ENCODE peak calls at places on chromosomes 3 and 15, in eight cellular contexts. I, D, J, Y, A, C, V and M are unnamed samples.

GRCh38 chr3:128379768-128380167 is 86.9 kb downstream of the DNAJB8 start:
- DNase-seq in D (no peak), Y (no peak), J (no peak), C (no peak), V (no peak), I (no peak), A (no peak), M (no peak)

GRCh38 chr3:167851171-167851570 is 115.7 kb downstream of the SERPINI1 start:
- DNase-seq in A (no peak), C (peak), Y (no peak), J (no peak), D (no peak), I (no peak), V (no peak), M (no peak)

GRCh38 chr3:129605593-129606521 is 619 bp downstream of the PLXND1 start:
- DNase-seq in J (peak), A (peak), I (peak), V (peak), D (no peak), C (peak), Y (peak), M (peak)

GRCh38 chr3:13851091-13851849 is 28.6 kb downstream of the WNT7A start:
- DNase-seq in V (peak), J (no peak), Y (no peak), D (no peak), A (no peak), C (no peak), I (no peak), M (no peak)

GRCh38 chr15:99442268-99442897 is 123.4 kb upstream of the MEF2A start:
- DNase-seq in D (peak), A (no peak), Y (no peak), I (no peak), C (peak), V (peak), J (no peak), M (no peak)

GRCh38 chr3:156471431-156471830 is 83.5 kb downstream of the SSR3 start:
- DNase-seq in D (no peak), I (no peak), A (no peak), J (no peak), C (no peak), Y (no peak), V (peak), M (no peak)

GRCh38 chr3:117788086-117788485 is 1078.5 kb downstream of the TUSC7 start:
- DNase-seq in V (peak), Y (no peak), J (no peak), D (no peak), C (peak), A (no peak), I (no peak), M (no peak)

GRCh38 chr3:26964313-26964712 is 341.7 kb downstream of the LRRC3B start:
- DNase-seq in C (no peak), Y (no peak), V (no peak), D (no peak), J (no peak), I (no peak), A (no peak), M (no peak)